ENCODE peak calls at places on chromosomes 6 and 20, in four cellular contexts. One of them, this sample, is unnamed.

GRCh38 chr20:16803965-16804792 is 56.0 kb downstream of the OTOR start:
- DNase-seq in stomach: peak
- DNase-seq in heart right ventricle: peak
- DNase-seq in GM12878: no peak
- DNase-seq in this sample: no peak

GRCh38 chr6:37741757-37742400 is 44.2 kb upstream of the MDGA1 start:
- DNase-seq in stomach: peak
- DNase-seq in heart right ventricle: peak
- DNase-seq in GM12878: no peak
- DNase-seq in this sample: no peak

GRCh38 chr6:96760153-96760687 is 77.1 kb downstream of the GPR63 start:
- DNase-seq in stomach: no peak
- DNase-seq in heart right ventricle: no peak
- DNase-seq in GM12878: no peak
- DNase-seq in this sample: no peak

GRCh38 chr6:105781248-105781647 is 304.9 kb upstream of the PRDM1 start:
- DNase-seq in stomach: no peak
- DNase-seq in heart right ventricle: no peak
- DNase-seq in GM12878: no peak
- DNase-seq in this sample: no peak

GRCh38 chr6:15969236-15969778 is 159.6 kb upstream of the MYLIP start:
- DNase-seq in stomach: no peak
- DNase-seq in heart right ventricle: no peak
- DNase-seq in GM12878: no peak
- DNase-seq in this sample: no peak

GRCh38 chr6:169962604-169963469 is 211.4 kb downstream of the ERMARD start:
- DNase-seq in stomach: peak
- DNase-seq in heart right ventricle: no peak
- DNase-seq in GM12878: no peak
- DNase-seq in this sample: no peak

GRCh38 chr20:10634683-10635411 is 39.0 kb downstream of the JAG1 start:
- DNase-seq in stomach: no peak
- DNase-seq in heart right ventricle: no peak
- DNase-seq in GM12878: no peak
- DNase-seq in this sample: no peak

GRCh38 chr6:26659042-26659359 is 545 bp downstream of the ZNF322 start:
- DNase-seq in stomach: no peak
- DNase-seq in heart right ventricle: no peak
- DNase-seq in GM12878: no peak
- DNase-seq in this sample: no peak

GRCh38 chr6:109453594-109454482 is 1.7 kb downstream of the MICAL1 start:
- DNase-seq in stomach: no peak
- DNase-seq in heart right ventricle: peak
- DNase-seq in GM12878: no peak
- DNase-seq in this sample: no peak

GRCh38 chr6:125174626-125175025 is 21.1 kb downstream of the TPD52L1 start:
- DNase-seq in stomach: no peak
- DNase-seq in heart right ventricle: no peak
- DNase-seq in GM12878: no peak
- DNase-seq in this sample: no peak

GRCh38 chr20:1944345-1945099 is 49.3 kb downstream of the SIRPA start:
- DNase-seq in stomach: no peak
- DNase-seq in heart right ventricle: no peak
- DNase-seq in GM12878: no peak
- DNase-seq in this sample: no peak
- TF ChIP-seq CTCF in stomach: no peak
- TF ChIP-seq CTCF in heart right ventricle: no peak
- TF ChIP-seq CTCF in GM12878: no peak
- TF ChIP-seq CTCF in this sample: no peak

GRCh38 chr6:21914121-21914973 is 320.8 kb downstream of the SOX4 start:
- DNase-seq in stomach: peak
- DNase-seq in heart right ventricle: peak
- DNase-seq in GM12878: no peak
- DNase-seq in this sample: no peak

GRCh38 chr6:21915707-21916399 is 322.3 kb downstream of the SOX4 start:
- DNase-seq in stomach: no peak
- DNase-seq in heart right ventricle: no peak
- DNase-seq in GM12878: no peak
- DNase-seq in this sample: no peak

GRCh38 chr6:21918666-21919065 is 325.1 kb downstream of the SOX4 start:
- DNase-seq in stomach: no peak
- DNase-seq in heart right ventricle: no peak
- DNase-seq in GM12878: no peak
- DNase-seq in this sample: no peak

GRCh38 chr6:21922086-21922485 is 328.5 kb downstream of the SOX4 start:
- DNase-seq in stomach: no peak
- DNase-seq in heart right ventricle: no peak
- DNase-seq in GM12878: no peak
- DNase-seq in this sample: no peak

DNA sequence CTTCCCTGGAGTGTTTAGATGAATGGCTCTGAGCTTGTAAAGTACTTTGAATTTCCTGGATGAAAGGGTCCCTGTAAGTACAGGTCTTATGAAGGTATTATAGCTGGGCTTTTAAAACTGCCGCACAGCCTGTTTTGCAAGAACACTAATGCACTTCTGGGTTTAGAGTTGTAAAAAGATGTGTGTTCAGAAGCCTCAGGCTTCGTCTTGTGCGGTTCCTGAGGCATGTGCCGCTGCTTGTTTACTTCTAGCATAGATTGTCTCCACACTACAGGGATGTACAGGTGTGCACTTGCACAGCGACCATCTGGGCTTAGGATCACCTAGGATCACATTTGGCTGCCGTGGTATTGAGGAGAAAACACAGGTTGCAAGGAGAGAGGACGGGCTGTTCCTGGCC is 324.5 kb downstream of the SOX4 start:
- DNase-seq in stomach: no peak
- DNase-seq in heart right ventricle: no peak
- DNase-seq in GM12878: no peak
- DNase-seq in this sample: no peak
- TF ChIP-seq CTCF in stomach: no peak
- TF ChIP-seq CTCF in heart right ventricle: no peak
- TF ChIP-seq CTCF in GM12878: no peak
- TF ChIP-seq CTCF in this sample: no peak

DNA sequence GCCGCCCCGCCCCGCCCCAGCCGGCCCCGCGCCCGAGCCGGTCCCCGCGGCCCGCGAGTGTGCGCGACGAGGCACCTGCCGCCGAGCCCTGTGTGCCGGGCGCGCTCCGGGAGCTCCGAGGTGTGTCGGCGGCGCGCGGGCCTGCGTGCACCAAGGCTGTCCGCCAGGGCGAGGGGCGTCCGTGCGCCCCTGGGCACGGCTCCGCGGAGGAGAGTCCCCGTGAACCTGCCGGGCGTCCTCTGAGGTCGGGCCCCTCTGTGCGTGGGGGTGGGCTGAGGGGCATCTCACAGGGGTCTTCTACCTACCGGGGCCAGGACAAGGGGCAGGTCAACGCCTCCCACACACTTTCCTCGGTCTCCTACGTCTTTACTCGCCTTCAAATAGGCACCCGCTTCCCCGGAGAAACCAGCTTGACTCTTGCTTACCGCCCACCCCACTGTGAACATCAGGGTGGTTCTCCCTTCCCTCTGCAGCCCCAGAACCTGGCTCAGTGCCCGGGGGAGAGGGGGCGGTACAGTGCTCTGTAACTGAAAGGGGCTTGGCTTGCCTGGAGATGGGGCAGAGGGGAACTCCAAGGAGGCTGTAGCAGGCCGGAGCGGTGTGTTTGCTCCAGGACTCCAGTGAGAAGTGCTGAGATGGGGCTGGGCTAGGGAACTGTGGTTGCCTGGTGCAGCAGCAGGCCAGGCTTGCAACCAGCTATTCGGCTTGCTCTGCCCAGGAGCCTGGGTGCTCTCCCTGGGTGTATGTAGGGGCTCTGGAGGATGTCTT is at the start of gene SAMD10:
- DNase-seq in stomach: peak
- DNase-seq in heart right ventricle: peak
- DNase-seq in GM12878: peak
- DNase-seq in this sample: no peak
- TF ChIP-seq CTCF in stomach: no peak
- TF ChIP-seq CTCF in heart right ventricle: no peak
- TF ChIP-seq CTCF in GM12878: no peak
- TF ChIP-seq CTCF in this sample: peak

DNA sequence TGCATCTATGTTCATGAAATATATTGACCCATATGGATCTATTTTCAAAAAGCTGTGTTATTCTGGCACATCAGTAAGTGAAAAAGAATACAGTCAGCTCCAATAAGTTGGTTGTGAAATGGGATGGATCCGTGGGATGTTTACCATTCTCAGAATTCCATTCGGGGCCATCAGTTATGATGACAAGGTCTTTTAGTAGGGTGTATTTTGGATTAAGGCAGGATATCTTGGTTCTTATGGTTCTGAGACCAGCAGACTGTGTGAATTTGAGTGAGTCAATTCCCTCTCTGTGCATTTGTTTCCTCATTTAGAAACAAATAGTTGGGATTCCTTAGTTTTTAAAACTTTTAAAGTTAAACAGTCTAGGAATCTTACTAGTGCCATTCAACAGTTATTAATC is 287.4 kb downstream of the CD109 start:
- DNase-seq in stomach: no peak
- DNase-seq in heart right ventricle: no peak
- DNase-seq in GM12878: no peak
- DNase-seq in this sample: no peak
- TF ChIP-seq CTCF in stomach: no peak
- TF ChIP-seq CTCF in heart right ventricle: no peak
- TF ChIP-seq CTCF in GM12878: no peak
- TF ChIP-seq CTCF in this sample: no peak

DNA sequence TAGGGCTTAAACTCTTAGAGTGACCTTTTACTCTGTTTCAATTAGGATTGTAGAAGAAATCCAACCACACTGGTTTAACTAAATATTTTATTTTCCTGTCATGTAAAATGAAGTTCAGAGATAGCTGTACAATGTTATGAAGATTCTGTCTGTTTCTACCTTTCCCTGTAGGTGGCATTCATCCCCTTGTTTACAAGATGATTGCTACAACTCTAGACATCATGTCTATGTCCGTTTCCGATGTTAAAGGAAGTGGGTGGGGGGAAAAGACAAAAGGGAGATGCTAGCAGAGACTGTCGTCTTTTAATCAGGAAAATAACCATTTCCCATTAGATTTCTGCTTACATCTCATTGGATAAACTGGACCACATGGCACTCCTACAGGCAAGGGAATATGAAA is 30.9 kb upstream of the RIMS1 start:
- DNase-seq in stomach: no peak
- DNase-seq in heart right ventricle: no peak
- DNase-seq in GM12878: no peak
- DNase-seq in this sample: no peak
- TF ChIP-seq CTCF in stomach: no peak
- TF ChIP-seq CTCF in heart right ventricle: no peak
- TF ChIP-seq CTCF in GM12878: peak
- TF ChIP-seq CTCF in this sample: peak

GRCh38 chr6:137799950-137800568 is 67.0 kb upstream of the TNFAIP3 start:
- DNase-seq in stomach: no peak
- DNase-seq in heart right ventricle: peak
- DNase-seq in GM12878: no peak
- DNase-seq in this sample: peak
- TF ChIP-seq CTCF in stomach: peak
- TF ChIP-seq CTCF in heart right ventricle: no peak
- TF ChIP-seq CTCF in GM12878: peak
- TF ChIP-seq CTCF in this sample: peak